ENCODE peak calls at places on chromosomes 13 and 19, in four cellular contexts. C, E, A and N are unnamed samples.
A peak's percentile ranks its signal among the peaks of the same experiment; 100 is the strongest.

GRCh38 chr13:81171065-81171647 is 830.2 kb upstream of the SPRY2 start:
- DNase-seq in E (peak; percentile 3), C (no peak), A (no peak), N (no peak)

GRCh38 chr13:103046676-103047075 is 19.5 kb downstream of the SLC10A2 start:
- DNase-seq in C (no peak), A (no peak), E (no peak), N (no peak)

GRCh38 chr13:113119166-113119821 is 3.3 kb upstream of the F10 start:
- DNase-seq in A (no peak), E (no peak), C (no peak), N (no peak)

GRCh38 chr13:93259527-93260080 is 33.0 kb downstream of the GPC6 start:
- DNase-seq in E (no peak), C (no peak), A (no peak), N (no peak)

GRCh38 chr19:14517446-14517839 is 754 bp downstream of the DNAJB1 start:
- DNase-seq in E (no peak), A (no peak), C (no peak), N (no peak)

GRCh38 chr19:49983645-49984229 is 22.8 kb upstream of the SIGLEC11 start:
- DNase-seq in A (peak; percentile 75), C (peak; percentile 32), E (peak; percentile 26), N (peak; percentile 86)

GRCh38 chr13:96029002-96029401 is 24.2 kb downstream of the UGGT2 start:
- DNase-seq in A (no peak), E (no peak), C (no peak), N (no peak)

GRCh38 chr13:112106467-112107141 is 39.7 kb downstream of the SOX1 start:
- DNase-seq in A (no peak), C (no peak), E (no peak), N (no peak)

GRCh38 chr19:22945560-22945959 is 57.4 kb downstream of the ZNF728 start:
- DNase-seq in E (peak; percentile 10), A (no peak), C (no peak), N (no peak)

GRCh38 chr13:51156666-51157065 is 45.6 kb upstream of the C13orf42 start:
- DNase-seq in A (no peak), C (no peak), E (no peak), N (no peak)

GRCh38 chr13:79918620-79919019 is 422.3 kb downstream of the SPRY2 start:
- DNase-seq in E (no peak), A (no peak), C (no peak), N (no peak)

GRCh38 chr13:77114271-77114670 is 87.3 kb upstream of the FBXL3 start:
- DNase-seq in A (no peak), E (no peak), C (no peak), N (no peak)

GRCh38 chr19:11496391-11497163 is 9.1 kb downstream of the ZNF653 start:
- DNase-seq in C (peak; percentile 64), A (peak; percentile 84), E (peak; percentile 81), N (no peak)

GRCh38 chr19:47573076-47574026 is at the start of gene ZNF541:
- DNase-seq in E (no peak), A (peak; percentile 72), C (peak; percentile 64), N (peak; percentile 78)

GRCh38 chr19:13150919-13151604 is 851 bp downstream of the IER2 start:
- DNase-seq in A (no peak), E (no peak), C (peak; percentile 47), N (peak; percentile 78)

GRCh38 chr13:51767100-51767499 is 36.9 kb downstream of the DHRS12 start:
- DNase-seq in C (no peak), A (no peak), E (no peak), N (no peak)

GRCh38 chr19:2127758-2128157 is 23.6 kb downstream of the AP3D1 start:
- DNase-seq in C (peak; percentile 81), E (no peak), A (no peak), N (no peak)

GRCh38 chr13:42495256-42495655 is 78.7 kb upstream of the TNFSF11 start:
- DNase-seq in C (no peak), E (no peak), A (no peak), N (no peak)

GRCh38 chr13:51999525-51999924 is 11.7 kb downstream of the ATP7B start:
- DNase-seq in C (peak; percentile 72), E (no peak), A (peak; percentile 80), N (no peak)

GRCh38 chr19:35519291-35519690 is 5.8 kb upstream of the DMKN start:
- DNase-seq in A (no peak), C (no peak), E (no peak), N (no peak)

GRCh38 chr19:34173145-34173956 is 1.0 kb downstream of the LSM14A start:
- DNase-seq in E (no peak), C (no peak), A (peak; percentile 54), N (peak; percentile 72)

GRCh38 chr19:45076029-45076850 is at the start of gene ZNF296:
- DNase-seq in A (peak; percentile 88), E (peak; percentile 75), C (peak; percentile 71), N (peak; percentile 93)

GRCh38 chr13:95317037-95317989 is 16.1 kb upstream of the ABCC4 start:
- DNase-seq in E (no peak), A (no peak), C (peak; percentile 25), N (no peak)

GRCh38 chr19:50030225-50030624 is 4.4 kb downstream of the ZNF473 start:
- DNase-seq in E (no peak), A (no peak), C (no peak), N (no peak)

GRCh38 chr13:78160793-78161192 is 242.2 kb upstream of the EDNRB start:
- DNase-seq in C (no peak), E (no peak), A (no peak), N (no peak)

GRCh38 chr19:33629826-33630375 is 8.1 kb downstream of the CHST8 start:
- DNase-seq in E (no peak), A (no peak), C (no peak), N (no peak)

GRCh38 chr13:42398542-42398941 is 126.6 kb downstream of the AKAP11 start:
- DNase-seq in C (no peak), A (no peak), E (no peak), N (no peak)

GRCh38 chr19:8526345-8527062 is 12.5 kb upstream of the ZNF414 start:
- DNase-seq in A (peak; percentile 91), E (peak; percentile 75), C (peak; percentile 90), N (peak; percentile 97)

GRCh38 chr13:95226932-95227718 is 74.1 kb downstream of the ABCC4 start:
- DNase-seq in C (no peak), E (no peak), A (no peak), N (no peak)

DNA sequence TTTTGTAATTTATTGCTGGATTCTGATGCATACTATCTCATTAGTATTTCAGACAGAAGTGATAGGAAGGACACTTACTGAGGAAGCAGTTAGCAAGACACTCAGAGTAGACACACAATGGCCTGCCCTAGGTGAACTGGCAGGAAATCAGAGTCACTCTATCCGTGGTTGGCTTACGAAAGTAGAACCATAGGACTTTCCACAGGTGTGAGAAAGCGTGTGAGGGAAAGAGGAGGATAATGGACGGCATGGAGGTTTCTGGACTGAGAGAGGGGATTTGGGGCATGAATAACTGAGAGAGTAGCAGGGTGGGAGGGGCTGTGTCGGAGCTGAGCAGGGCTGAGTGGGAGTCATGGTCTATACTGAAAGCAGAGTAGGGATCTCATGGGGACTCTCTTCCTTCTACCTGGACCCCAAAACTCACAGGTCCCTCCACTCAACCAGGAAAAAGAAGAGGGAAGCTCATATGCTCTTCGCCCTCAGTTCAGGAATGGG is 18.7 kb upstream of the EID2 start:
- DNase-seq in E (no peak), A (no peak), C (no peak), N (no peak)
- H3K4me3 ChIP-seq in E (no peak overlapping the region), A (no peak overlapping the region), C (no peak overlapping the region), N (no peak overlapping the region)

GRCh38 chr19:17647071-17648020 is 40.8 kb downstream of the UNC13A start:
- DNase-seq in A (peak; percentile 39), E (no peak), C (no peak), N (no peak)
- H3K36me3 ChIP-seq in A (no peaks in the 10 kb centered on the region), E (no peaks in the 10 kb centered on the region), C (no peaks in the 10 kb centered on the region), N (no peaks in the 10 kb centered on the region)

DNA sequence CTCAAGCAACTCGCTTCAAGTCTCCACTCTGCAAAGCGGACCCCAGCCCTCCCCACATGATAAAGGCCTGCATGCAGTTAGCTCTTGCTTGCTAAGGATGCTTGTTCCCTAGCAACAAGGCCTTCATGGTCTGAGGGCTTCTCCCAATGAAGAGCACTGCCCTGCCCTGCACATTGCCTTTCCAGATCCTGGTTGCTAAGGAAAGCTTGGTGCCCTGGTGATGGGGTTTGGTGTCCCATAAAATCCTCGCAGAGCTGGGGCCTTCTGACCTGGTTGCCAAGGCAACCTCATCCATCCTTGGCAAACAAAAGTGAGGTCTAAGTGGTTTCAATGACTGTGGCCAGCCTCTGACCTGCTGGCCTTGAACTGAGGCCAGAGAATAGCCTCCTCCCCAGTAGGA is 5.9 kb downstream of the DBP start:
- DNase-seq in A (no peak), C (no peak), E (no peak), N (no peak)
- H3K4me3 ChIP-seq in A (peak overlapping the region; percentile 42), C (peak overlapping the region; percentile 41), E (no peak overlapping the region), N (no peak overlapping the region)

DNA sequence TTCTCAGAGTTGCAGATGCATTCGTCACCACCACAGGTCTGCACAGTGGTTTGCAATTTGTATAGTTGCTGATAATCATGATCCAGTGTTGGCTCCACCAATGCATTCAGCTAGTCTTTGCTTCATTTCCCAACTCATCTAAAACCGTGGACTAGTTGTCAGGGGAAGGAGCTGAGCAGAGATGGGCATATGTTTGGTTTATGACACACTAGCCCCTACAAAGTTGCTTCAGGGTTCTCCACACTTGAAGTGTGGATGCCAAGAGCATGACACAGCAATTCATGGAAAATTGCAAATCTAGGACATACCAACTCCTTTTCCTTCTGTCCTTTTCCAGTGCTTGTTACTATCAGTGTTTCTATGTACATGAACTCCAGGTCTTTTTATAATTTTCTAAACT is 168.0 kb downstream of the TNFSF13B start:
- DNase-seq in E (no peak), A (no peak), C (no peak), N (no peak)
- H3K36me3 ChIP-seq in E (no peaks in the 10 kb centered on the region), A (no peaks in the 10 kb centered on the region), C (no peaks in the 10 kb centered on the region), N (no peaks in the 10 kb centered on the region)